ENCODE peak calls at places on chromosome 18, in four cellular contexts. D, Y, A and V are unnamed samples.

GRCh38 chr18:70046796-70047195 is 99.1 kb upstream of the CD226 start:
- DNase-seq in D (no peak), Y (no peak), A (no peak), V (no peak)

GRCh38 chr18:79677840-79678239 is 1.8 kb upstream of the CTDP1 start:
- DNase-seq in D (no peak), Y (no peak), A (no peak), V (no peak)

GRCh38 chr18:23994361-23994902 is 20.1 kb upstream of the TTC39C start:
- DNase-seq in D (no peak), Y (no peak), A (no peak), V (no peak)

GRCh38 chr18:47794725-47795447 is 135.6 kb downstream of the SMAD2 start:
- DNase-seq in D (no peak), Y (no peak), A (no peak), V (no peak)

GRCh38 chr18:42268186-42268725 is 313.2 kb downstream of the PIK3C3 start:
- DNase-seq in D (no peak), Y (no peak), A (no peak), V (no peak)

GRCh38 chr18:22871809-22872525 is 61.2 kb upstream of the RBBP8 start:
- DNase-seq in D (no peak), Y (no peak), A (no peak), V (no peak)

GRCh38 chr18:21306368-21306767 is 64.3 kb downstream of the GREB1L start:
- DNase-seq in D (no peak), Y (no peak), A (no peak), V (no peak)

GRCh38 chr18:392926-393325 is 107.6 kb downstream of the COLEC12 start:
- DNase-seq in D (no peak), Y (no peak), A (no peak), V (no peak)

GRCh38 chr18:46480187-46480586 is 176.8 kb downstream of the LOXHD1 start:
- DNase-seq in D (no peak), Y (no peak), A (no peak), V (no peak)

GRCh38 chr18:30889582-30890301 is 152.8 kb downstream of the DSC3 start:
- DNase-seq in D (peak), Y (peak), A (no peak), V (no peak)

GRCh38 chr18:31610841-31611240 is 19.2 kb downstream of the TTR start:
- DNase-seq in D (no peak), Y (peak), A (no peak), V (no peak)

GRCh38 chr18:6734746-6735430 is 5.4 kb downstream of the ARHGAP28 start:
- DNase-seq in D (no peak), Y (no peak), A (no peak), V (no peak)

GRCh38 chr18:79540161-79540913 is 139.3 kb upstream of the CTDP1 start:
- DNase-seq in D (no peak), Y (no peak), A (no peak), V (no peak)

GRCh38 chr18:346607-347006 is 78.8 kb upstream of the THOC1 start:
- DNase-seq in D (no peak), Y (no peak), A (no peak), V (no peak)

GRCh38 chr18:73544032-73544431 is 603.6 kb downstream of the FBXO15 start:
- DNase-seq in D (no peak), Y (no peak), A (no peak), V (no peak)

GRCh38 chr18:35005963-35006577 is 35.1 kb upstream of the MAPRE2 start:
- DNase-seq in D (peak), Y (peak), A (peak), V (peak)

GRCh38 chr18:24677011-24677410 is 216.6 kb downstream of the HRH4 start:
- DNase-seq in D (no peak), Y (no peak), A (no peak), V (no peak)

GRCh38 chr18:10557085-10557677 is 31.4 kb downstream of the NAPG start:
- DNase-seq in D (no peak), Y (no peak), A (no peak), V (no peak)

GRCh38 chr18:48552130-48552529 is 13.3 kb downstream of the CTIF start:
- DNase-seq in D (no peak), Y (no peak), A (no peak), V (no peak)

GRCh38 chr18:43380098-43380672 is 102.9 kb upstream of the SYT4 start:
- DNase-seq in D (no peak), Y (no peak), A (no peak), V (no peak)